ENCODE peak calls at places on chromosome 22, in four cellular contexts. P is HCT116, N is tibial nerve, S is kidney. I is an unnamed sample.

GRCh38 chr22:36331306-36331911 is 56.4 kb downstream of the MYH9 start:
- DNase-seq in P (peak), S (peak), N (peak), I (peak)

GRCh38 chr22:37079668-37080171 is 28.2 kb downstream of the KCTD17 start:
- DNase-seq in S (no peak), N (no peak), P (no peak), I (peak)

GRCh38 chr22:26671317-26672059 is 14.1 kb downstream of the MIAT start:
- DNase-seq in N (peak), S (no peak), P (no peak), I (no peak)

GRCh38 chr22:35797411-35797810 is 79.7 kb downstream of the APOL5 start:
- DNase-seq in S (no peak), P (no peak), N (no peak), I (no peak)

GRCh38 chr22:35894937-35895708 is 133.5 kb downstream of the RBFOX2 start:
- DNase-seq in N (peak), P (no peak), S (no peak), I (peak)

GRCh38 chr22:22103078-22103593 is 120.5 kb upstream of the TOP3B start:
- DNase-seq in P (peak), S (no peak), N (no peak), I (no peak)

GRCh38 chr22:34255042-34255441 is 334.8 kb upstream of the LARGE1 start:
- DNase-seq in P (no peak), N (no peak), S (no peak), I (no peak)

GRCh38 chr22:45612940-45613339 is 58.7 kb upstream of the ATXN10 start:
- DNase-seq in P (no peak), S (peak), N (no peak), I (no peak)

GRCh38 chr22:19174106-19175025 is 4.2 kb downstream of the SLC25A1 start:
- DNase-seq in N (no peak), P (no peak), S (peak), I (peak)

GRCh38 chr22:50151571-50152537 is 18.7 kb upstream of the PANX2 start:
- DNase-seq in S (no peak), P (no peak), N (no peak), I (no peak)

GRCh38 chr22:31093956-31094622 is 13.0 kb downstream of the SMTN start:
- DNase-seq in N (no peak), P (no peak), S (no peak), I (no peak)

GRCh38 chr22:31248965-31249940 is 37.2 kb downstream of the LIMK2 start:
- DNase-seq in N (no peak), S (no peak), P (no peak), I (peak)

GRCh38 chr22:28435271-28435825 is 244.3 kb downstream of the TTC28 start:
- DNase-seq in P (no peak), S (no peak), N (no peak), I (no peak)

GRCh38 chr22:37095113-37095512 is 14.4 kb downstream of the TMPRSS6 start:
- DNase-seq in P (no peak), N (no peak), S (no peak), I (no peak)

GRCh38 chr22:35126993-35127392 is 61.0 kb downstream of the ISX start:
- DNase-seq in S (no peak), P (no peak), N (no peak), I (no peak)

GRCh38 chr22:45529966-45530575 is 27.4 kb downstream of the FBLN1 start:
- DNase-seq in N (no peak), P (no peak), S (no peak), I (peak)

GRCh38 chr22:45071618-45072017 is 61.8 kb upstream of the PHF21B start:
- DNase-seq in P (no peak), S (peak), N (no peak), I (no peak)

GRCh38 chr22:49305966-49306631 is 521.6 kb downstream of the BRD1 start:
- DNase-seq in N (no peak), P (no peak), S (no peak), I (no peak)

GRCh38 chr22:24141586-24141985 is 39.7 kb upstream of the SUSD2 start:
- DNase-seq in S (no peak), N (no peak), P (no peak), I (no peak)

GRCh38 chr22:50731811-50732624 is 6.0 kb upstream of the ACR start:
- DNase-seq in N (no peak), S (peak), P (peak), I (peak)

GRCh38 chr22:36636916-36637315 is 66.6 kb downstream of the CACNG2 start:
- DNase-seq in N (no peak), S (no peak), P (no peak), I (no peak)

GRCh38 chr22:25598609-25599008 is 34.1 kb downstream of the GRK3 start:
- DNase-seq in P (no peak), N (no peak), S (no peak), I (no peak)

GRCh38 chr22:35301370-35301874 is 1.7 kb downstream of the TOM1 start:
- DNase-seq in N (peak), P (no peak), S (no peak), I (peak)

GRCh38 chr22:21939392-21940319 is 13.0 kb downstream of the PPM1F start:
- DNase-seq in S (no peak), P (no peak), N (no peak), I (peak)

GRCh38 chr22:48535868-48536690 is 1291.6 kb downstream of the BRD1 start:
- DNase-seq in S (no peak), N (no peak), P (no peak), I (no peak)

GRCh38 chr22:33658775-33659174 is 261.5 kb downstream of the LARGE1 start:
- DNase-seq in P (no peak), S (peak), N (peak), I (peak)

GRCh38 chr22:44859641-44860040 is 107.3 kb downstream of the ARHGAP8 start:
- DNase-seq in N (no peak), P (no peak), S (peak), I (no peak)

GRCh38 chr22:43922123-43922522 is 1.5 kb upstream of the PNPLA3 start:
- DNase-seq in P (no peak), S (no peak), N (no peak), I (no peak)

GRCh38 chr22:49689858-49690257 is 137.8 kb downstream of the BRD1 start:
- DNase-seq in P (no peak), S (no peak), N (no peak), I (no peak)

GRCh38 chr22:25741692-25742626 is at the start of gene MYO18B:
- DNase-seq in S (no peak), P (no peak), N (no peak), I (no peak)

GRCh38 chr22:49087163-49087562 is 740.5 kb downstream of the BRD1 start:
- DNase-seq in N (no peak), S (peak), P (no peak), I (no peak)

GRCh38 chr22:37483594-37484114 is 2.5 kb downstream of the MFNG start:
- DNase-seq in N (no peak), P (no peak), S (no peak), I (peak)

GRCh38 chr22:37214431-37215025 is 2.3 kb upstream of the SSTR3 start:
- DNase-seq in S (peak), N (no peak), P (no peak), I (no peak)

GRCh38 chr22:45527456-45527855 is 24.8 kb downstream of the FBLN1 start:
- DNase-seq in S (no peak), N (no peak), P (no peak), I (no peak)

GRCh38 chr22:23384451-23384850 is 195.6 kb downstream of the IGLL1 start:
- DNase-seq in P (no peak), S (peak), N (no peak), I (no peak)

GRCh38 chr22:28172948-28173360 is 253.9 kb upstream of the PITPNB start:
- DNase-seq in N (no peak), S (no peak), P (no peak), I (no peak)

GRCh38 chr22:39374191-39374590 is 24.4 kb downstream of the SYNGR1 start:
- DNase-seq in S (no peak), P (no peak), N (no peak), I (no peak)
- H3K4me3 ChIP-seq in S (no peak), P (no peak), N (no peak), I (no peak)

GRCh38 chr22:29799217-29799680 is 32.1 kb downstream of the UQCR10 start:
- DNase-seq in P (peak), S (peak), N (peak), I (peak)
- H3K4me3 ChIP-seq in P (no peak), S (no peak), N (no peak), I (peak)

DNA sequence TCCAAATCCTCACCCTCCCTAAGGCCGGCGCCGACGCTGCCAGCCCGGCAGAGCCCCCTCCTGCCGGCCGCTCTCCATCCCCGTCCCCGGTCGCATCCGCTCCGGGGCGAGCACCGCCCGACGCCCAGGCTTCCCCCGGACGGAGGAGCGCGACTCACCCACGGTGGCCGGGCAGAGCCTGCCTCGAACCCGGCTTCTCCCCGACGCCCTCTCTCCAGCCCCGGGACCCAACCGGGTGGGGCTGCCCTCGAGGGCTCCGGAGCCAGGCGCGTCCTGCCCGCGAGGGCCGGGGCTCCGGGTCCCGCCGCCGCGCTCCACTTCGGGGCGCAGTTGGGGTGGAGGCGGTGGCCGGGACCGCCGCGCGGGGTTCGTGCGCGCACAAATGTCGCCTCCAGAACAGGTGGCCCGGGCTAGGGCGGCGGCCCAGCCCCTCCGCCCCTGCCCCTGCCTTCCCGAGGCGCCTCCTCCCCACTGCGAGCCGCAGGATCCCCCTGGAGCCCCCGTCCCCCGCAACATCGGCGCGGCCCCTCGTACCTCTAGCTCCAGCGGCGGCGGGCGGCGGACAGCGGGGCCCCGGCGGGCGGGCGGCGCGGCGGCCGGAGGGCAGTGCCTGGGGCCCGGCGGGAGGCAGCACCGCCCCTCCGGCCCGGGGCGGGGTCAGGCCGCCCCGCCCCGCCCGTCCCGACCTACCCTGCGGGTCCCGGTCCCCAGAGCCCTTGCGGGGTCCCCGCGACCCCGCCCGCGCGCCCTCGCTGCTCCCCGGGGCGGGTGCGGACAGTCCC is at the start of gene A4GALT:
- DNase-seq in S (no peak), P (no peak), N (no peak), I (peak)
- H3K4me3 ChIP-seq in S (peak), P (peak), N (peak), I (peak)

GRCh38 chr22:20506543-20507252 is 712 bp upstream of the MED15 start:
- DNase-seq in S (no peak), N (no peak), P (no peak), I (no peak)
- H3K4me3 ChIP-seq in S (peak), N (peak), P (peak), I (peak)

GRCh38 chr22:18056802-18057474 is 20.9 kb upstream of the PEX26 start:
- DNase-seq in N (no peak), P (no peak), S (peak), I (no peak)
- H3K4me3 ChIP-seq in N (no peak), P (no peak), S (no peak), I (no peak)

GRCh38 chr22:46844606-46845210 is 82.3 kb downstream of the TBC1D22A start:
- DNase-seq in P (no peak), S (no peak), N (no peak), I (no peak)
- H3K4me3 ChIP-seq in P (no peak), S (no peak), N (no peak), I (peak)

DNA sequence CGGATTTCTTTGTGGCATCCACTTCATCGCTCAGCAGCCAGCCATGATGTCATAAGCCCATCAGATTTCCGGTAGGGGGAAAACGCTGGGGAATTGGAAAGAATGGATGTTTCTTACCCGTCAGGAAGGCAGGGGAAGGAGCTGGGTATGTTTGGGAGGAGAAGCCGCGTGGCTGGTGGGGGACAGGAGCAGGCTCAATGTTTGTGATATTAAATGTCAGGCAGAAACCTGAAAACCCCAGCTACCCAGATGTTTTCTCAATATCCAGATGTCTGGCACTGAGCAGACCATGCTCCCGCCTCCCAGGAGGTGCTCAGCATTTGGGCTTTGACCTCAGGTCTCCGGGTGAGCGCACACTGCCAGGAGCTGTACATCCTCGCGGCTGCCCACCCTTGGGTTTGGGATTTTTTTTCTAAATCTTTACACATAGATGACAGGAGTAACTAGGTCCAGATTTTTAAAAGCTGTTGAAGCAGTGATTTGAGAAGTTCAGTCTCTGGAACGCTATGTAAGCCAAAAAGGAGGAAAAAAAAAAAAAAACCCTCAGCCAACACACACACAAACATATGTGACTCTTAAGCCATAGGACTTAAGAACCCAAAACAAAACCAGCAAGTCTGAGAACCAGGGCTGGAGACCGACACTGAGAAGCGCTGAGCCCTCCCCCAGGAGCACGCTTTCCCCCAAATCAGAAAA is 67.4 kb downstream of the NFAM1 start:
- DNase-seq in S (no peak), P (no peak), N (peak), I (peak)
- H3K4me3 ChIP-seq in S (no peak), P (no peak), N (no peak), I (no peak)

GRCh38 chr22:41844513-41844912 is 11.6 kb downstream of the SREBF2 start:
- DNase-seq in P (no peak), N (no peak), S (no peak), I (no peak)

GRCh38 chr22:41844036-41844435 is 11.1 kb downstream of the SREBF2 start:
- DNase-seq in S (no peak), N (no peak), P (no peak), I (no peak)

GRCh38 chr22:41846268-41847002 is 13.5 kb downstream of the SREBF2 start:
- DNase-seq in S (no peak), P (no peak), N (no peak), I (no peak)

GRCh38 chr22:41847300-41847699 is 14.4 kb downstream of the SREBF2 start:
- DNase-seq in N (no peak), S (no peak), P (no peak), I (no peak)

DNA sequence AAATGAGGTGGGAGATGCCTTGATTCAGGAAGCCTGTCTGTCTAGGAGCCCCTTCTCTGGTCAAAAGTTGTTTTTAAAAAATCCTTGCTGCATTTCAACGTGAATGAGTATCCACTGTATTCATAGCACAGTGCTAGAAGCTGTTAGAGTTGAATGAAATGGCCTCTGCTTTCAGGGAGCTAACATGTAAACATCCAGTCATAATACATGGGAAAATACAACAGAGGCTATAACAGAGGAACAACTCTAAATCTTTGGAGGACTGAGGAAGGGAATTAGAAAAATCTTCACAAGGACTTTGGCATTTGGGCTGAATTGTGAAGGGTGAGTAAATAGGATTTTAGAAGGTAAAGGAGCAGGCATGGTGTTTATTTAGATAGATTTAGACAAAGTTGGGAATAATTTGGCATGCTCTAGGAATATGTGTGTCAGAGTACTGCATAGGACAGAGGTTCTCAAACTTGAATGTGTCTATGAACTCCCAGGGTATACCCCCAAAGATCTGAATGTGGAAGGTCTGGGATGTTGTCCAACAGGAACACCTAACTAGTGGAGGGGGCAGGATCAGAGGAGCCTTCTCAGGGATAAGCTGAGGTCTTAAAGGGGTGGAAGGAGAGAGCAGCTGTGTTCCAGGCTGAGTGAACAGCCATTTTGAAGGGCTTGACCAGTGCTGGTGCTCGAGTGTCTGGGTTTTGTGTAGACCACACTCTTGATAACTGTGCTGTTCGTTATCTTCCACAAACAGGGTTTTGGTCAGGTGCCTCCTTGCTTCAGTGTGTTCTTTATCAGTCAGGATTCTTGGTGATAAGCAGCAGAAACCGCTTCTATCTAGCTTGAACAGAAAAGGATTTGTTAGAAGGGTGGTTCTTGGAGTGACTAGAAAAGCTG is 12.7 kb downstream of the SREBF2 start:
- DNase-seq in N (no peak), S (no peak), P (no peak), I (no peak)
- H3K4me3 ChIP-seq in N (no peak), S (no peak), P (no peak), I (no peak)

I was measured in adipocyte.